ENCODE peak calls at places on chromosome 16, in ten cellular contexts. X is cardiac muscle cell; D is KBM-7; V is GM13977; A is NCI-H2081; H is IMR-90; Z is prostate gland; L is body of pancreas; K is hepatic stellate cell; F is activated CD4-positive, alpha-beta T cell treated with anti-CD3 and anti-CD28 coated beads, Interleukin-2, amount 10 ng/mL, durations not matched to agents 7 days and 5 days. Y is an unnamed sample.

GRCh38 chr16:54280751-54281150 is 5.8 kb downstream of the IRX3 start:
- DNase-seq in D (no peak), X (no peak), Z (no peak), V (peak; percentile 38), A (no peak), F (no peak), H (no peak), L (no peak), K (no peak), Y (no peak)

GRCh38 chr16:31010539-31010938 is at the start of gene STX1B:
- DNase-seq in K (peak; percentile 63), F (peak; percentile 44), A (no peak), D (no peak), L (no peak), V (no peak), H (no peak), Z (no peak), X (peak; percentile 77), Y (peak; percentile 67)

GRCh38 chr16:60655514-60656153 is 1380.6 kb downstream of the CDH8 start:
- DNase-seq in A (no peak), K (no peak), F (no peak), Z (no peak), L (no peak), X (no peak), H (no peak), D (no peak), V (no peak), Y (no peak)

GRCh38 chr16:4679854-4680636 is 13.3 kb upstream of the NUDT16L1 start:
- DNase-seq in X (no peak), H (peak; percentile 67), Z (peak; percentile 88), K (no peak), F (no peak), V (no peak), L (peak; percentile 44), D (no peak), A (no peak), Y (no peak)

GRCh38 chr16:58196898-58197313 is 1.0 kb downstream of the CSNK2A2 start:
- DNase-seq in F (no peak), H (peak; percentile 48), D (peak; percentile 19), L (no peak), V (peak; percentile 28), X (no peak), Z (no peak), K (peak; percentile 26), A (no peak), Y (no peak)

GRCh38 chr16:89815639-89816348 is 653 bp downstream of the FANCA start:
- DNase-seq in Z (no peak), D (peak; percentile 41), L (no peak), A (no peak), F (no peak), K (no peak), V (peak; percentile 60), H (no peak), X (peak; percentile 35), Y (no peak)

GRCh38 chr16:79093554-79093967 is 507.0 kb downstream of the MAF start:
- DNase-seq in Z (no peak), V (no peak), A (no peak), D (peak; percentile 97), K (no peak), H (no peak), F (peak; percentile 33), L (no peak), X (no peak), Y (peak; percentile 2)

GRCh38 chr16:3998793-3999478 is 117.3 kb downstream of the ADCY9 start:
- DNase-seq in V (no peak), Z (no peak), X (no peak), K (peak; percentile 67), L (no peak), A (no peak), F (no peak), H (peak; percentile 35), D (no peak), Y (no peak)

GRCh38 chr16:86952769-86953168 is 364.4 kb downstream of the C16orf95 start:
- DNase-seq in L (no peak), V (no peak), X (no peak), D (no peak), H (peak; percentile 61), A (no peak), F (no peak), K (peak; percentile 51), Z (no peak), Y (no peak)

GRCh38 chr16:75264999-75265910 is 13.8 kb upstream of the BCAR1 start:
- DNase-seq in Z (peak; percentile 53), F (no peak), K (no peak), L (peak; percentile 66), V (no peak), H (no peak), D (no peak), A (no peak), X (no peak), Y (no peak)

GRCh38 chr16:27736431-27736830 is 186.5 kb downstream of the KATNIP start:
- DNase-seq in X (no peak), D (no peak), A (no peak), V (no peak), F (no peak), K (no peak), H (no peak), L (no peak), Z (no peak), Y (no peak)

GRCh38 chr16:78659668-78660217 is 560.3 kb downstream of the WWOX start:
- DNase-seq in V (no peak), X (no peak), A (peak; percentile 95), H (no peak), F (no peak), D (no peak), Z (no peak), L (no peak), K (no peak), Y (no peak)

GRCh38 chr16:70735141-70735979 is 49.5 kb upstream of the MTSS2 start:
- DNase-seq in K (no peak), Z (no peak), X (no peak), H (peak; percentile 90), L (no peak), A (no peak), V (no peak), D (no peak), F (no peak), Y (no peak)

GRCh38 chr16:53542283-53542682 is 39.3 kb upstream of the AKTIP start:
- DNase-seq in X (no peak), D (no peak), L (no peak), H (no peak), K (no peak), F (no peak), A (no peak), V (no peak), Z (no peak), Y (no peak)

GRCh38 chr16:81913222-81913621 is 98.0 kb downstream of the SDR42E1 start:
- DNase-seq in A (no peak), D (no peak), X (no peak), H (no peak), L (no peak), F (no peak), K (no peak), V (no peak), Z (no peak), Y (no peak)

GRCh38 chr16:12674096-12674495 is 129.6 kb downstream of the CPPED1 start:
- DNase-seq in A (no peak), F (no peak), V (no peak), L (no peak), Z (no peak), D (no peak), H (peak; percentile 46), X (no peak), K (no peak), Y (no peak)

GRCh38 chr16:3907586-3907985 is 27.1 kb upstream of the CREBBP start:
- DNase-seq in D (no peak), X (no peak), A (no peak), F (no peak), Z (no peak), H (no peak), K (no peak), V (no peak), L (no peak), Y (no peak)

GRCh38 chr16:4402439-4403132 is 13.8 kb downstream of the CORO7 start:
- DNase-seq in H (peak; percentile 62), L (peak; percentile 84), X (peak; percentile 92), F (peak; percentile 67), Z (peak; percentile 74), A (peak; percentile 66), D (peak; percentile 75), K (peak; percentile 96), V (peak; percentile 93), Y (peak; percentile 47)

GRCh38 chr16:3538222-3538621 is 37.4 kb downstream of the CLUAP1 start:
- DNase-seq in L (no peak), D (no peak), H (no peak), F (no peak), K (no peak), A (no peak), Z (no peak), X (no peak), V (no peak), Y (no peak)

GRCh38 chr16:81796035-81796434 is 16.9 kb downstream of the PLCG2 start:
- DNase-seq in H (no peak), X (no peak), Z (no peak), L (no peak), K (no peak), D (peak; percentile 87), F (no peak), A (no peak), V (no peak), Y (no peak)

GRCh38 chr16:69820926-69821541 is 58.9 kb downstream of the WWP2 start:
- DNase-seq in L (peak; percentile 64), K (no peak), D (no peak), F (no peak), H (peak; percentile 24), Z (peak; percentile 31), A (no peak), X (no peak), V (no peak), Y (no peak)

GRCh38 chr16:28001642-28002041 is 61.9 kb downstream of the GSG1L start:
- DNase-seq in A (no peak), X (no peak), K (no peak), Z (no peak), H (no peak), V (no peak), L (no peak), F (no peak), D (no peak), Y (no peak)

GRCh38 chr16:3578121-3578520 is 918 bp upstream of the NLRC3 start:
- DNase-seq in F (peak; percentile 51), K (no peak), A (no peak), Z (no peak), D (no peak), L (no peak), H (no peak), X (no peak), V (no peak), Y (peak; percentile 23)

GRCh38 chr16:80309178-80309577 is 231.6 kb upstream of the DYNLRB2 start:
- DNase-seq in H (no peak), D (no peak), V (no peak), A (no peak), L (no peak), F (no peak), X (no peak), K (no peak), Z (no peak), Y (no peak)

GRCh38 chr16:64450170-64450569 is 671.7 kb downstream of the CDH11 start:
- DNase-seq in X (no peak), H (peak; percentile 30), F (no peak), K (no peak), V (no peak), A (no peak), D (no peak), Z (no peak), L (no peak), Y (no peak)

GRCh38 chr16:86072328-86073102 is 173.6 kb downstream of the IRF8 start:
- DNase-seq in L (peak; percentile 67), Z (peak; percentile 53), H (peak; percentile 86), D (peak; percentile 67), V (peak; percentile 76), X (peak; percentile 82), K (peak; percentile 77), A (peak; percentile 16), F (peak; percentile 55), Y (no peak)

GRCh38 chr16:28073836-28074235 is 10.3 kb upstream of the GSG1L start:
- DNase-seq in A (no peak), H (no peak), F (no peak), L (no peak), V (no peak), D (no peak), K (no peak), X (no peak), Z (no peak), Y (no peak)

GRCh38 chr16:48611329-48612137 is 1.6 kb upstream of the N4BP1 start:
- DNase-seq in Z (no peak), D (peak; percentile 59), H (no peak), K (no peak), V (peak; percentile 81), X (no peak), F (peak; percentile 88), A (peak; percentile 60), L (no peak), Y (peak; percentile 85)

Y was measured in CD8-positive, alpha-beta memory T cell.